ENCODE peak calls at places on chromosomes 5 and 9, in six cellular contexts. One of them, this sample, is unnamed.

GRCh38 chr9:73202992-73203391 is 51.3 kb downstream of the ANXA1 start:
- DNase-seq in heart left ventricle: no peak
- DNase-seq in left lung: no peak
- DNase-seq in tibial artery: no peak
- DNase-seq in CD8-positive, alpha-beta T cell: no peak
- DNase-seq in brain microvascular endothelial cell: no peak
- DNase-seq in this sample: no peak

GRCh38 chr5:63128018-63128417 is 549.4 kb downstream of the LRRC70 start:
- DNase-seq in brain microvascular endothelial cell: no peak
- DNase-seq in heart left ventricle: no peak
- DNase-seq in CD8-positive, alpha-beta T cell: no peak
- DNase-seq in left lung: no peak
- DNase-seq in tibial artery: no peak
- DNase-seq in this sample: no peak

GRCh38 chr5:142320851-142321560 is 3.8 kb downstream of the SPRY4 start:
- DNase-seq in left lung: no peak
- DNase-seq in CD8-positive, alpha-beta T cell: no peak
- DNase-seq in heart left ventricle: no peak
- DNase-seq in brain microvascular endothelial cell: no peak
- DNase-seq in tibial artery: no peak
- DNase-seq in this sample: no peak

GRCh38 chr5:167867281-167867680 is 424.2 kb upstream of the WWC1 start:
- DNase-seq in heart left ventricle: no peak
- DNase-seq in brain microvascular endothelial cell: no peak
- DNase-seq in left lung: no peak
- DNase-seq in tibial artery: no peak
- DNase-seq in CD8-positive, alpha-beta T cell: no peak
- DNase-seq in this sample: no peak

GRCh38 chr5:137838976-137839375 is 28.7 kb upstream of the MYOT start:
- DNase-seq in left lung: no peak
- DNase-seq in CD8-positive, alpha-beta T cell: no peak
- DNase-seq in tibial artery: no peak
- DNase-seq in brain microvascular endothelial cell: no peak
- DNase-seq in heart left ventricle: no peak
- DNase-seq in this sample: no peak

GRCh38 chr5:123181394-123181801 is 92.4 kb downstream of the PRDM6 start:
- DNase-seq in heart left ventricle: no peak
- DNase-seq in tibial artery: no peak
- DNase-seq in CD8-positive, alpha-beta T cell: no peak
- DNase-seq in left lung: no peak
- DNase-seq in brain microvascular endothelial cell: no peak
- DNase-seq in this sample: no peak

GRCh38 chr5:176714067-176714466 is 66.8 kb downstream of the TSPAN17 start:
- DNase-seq in brain microvascular endothelial cell: no peak
- DNase-seq in CD8-positive, alpha-beta T cell: no peak
- DNase-seq in heart left ventricle: no peak
- DNase-seq in tibial artery: no peak
- DNase-seq in left lung: no peak
- DNase-seq in this sample: no peak

GRCh38 chr5:179268399-179268952 is 76.8 kb downstream of the ADAMTS2 start:
- DNase-seq in brain microvascular endothelial cell: no peak
- DNase-seq in tibial artery: peak; percentile 21
- DNase-seq in CD8-positive, alpha-beta T cell: no peak
- DNase-seq in left lung: peak; percentile 61
- DNase-seq in heart left ventricle: no peak
- DNase-seq in this sample: no peak

GRCh38 chr5:128637031-128637430 is 99.0 kb upstream of the FBN2 start:
- DNase-seq in left lung: no peak
- DNase-seq in CD8-positive, alpha-beta T cell: no peak
- DNase-seq in heart left ventricle: no peak
- DNase-seq in brain microvascular endothelial cell: peak; percentile 72
- DNase-seq in tibial artery: no peak
- DNase-seq in this sample: no peak
- TF ChIP-seq CTCF in left lung: no peak
- TF ChIP-seq CTCF in CD8-positive, alpha-beta T cell: no peak
- TF ChIP-seq CTCF in heart left ventricle: no peak
- TF ChIP-seq CTCF in brain microvascular endothelial cell: peak; percentile 30
- TF ChIP-seq CTCF in tibial artery: no peak
- TF ChIP-seq CTCF in this sample: no peak

GRCh38 chr9:131367445-131367844 is 26.4 kb upstream of the PRRC2B start:
- DNase-seq in heart left ventricle: no peak
- DNase-seq in tibial artery: no peak
- DNase-seq in left lung: no peak
- DNase-seq in CD8-positive, alpha-beta T cell: no peak
- DNase-seq in brain microvascular endothelial cell: no peak
- DNase-seq in this sample: no peak
- H3K27me3 ChIP-seq in heart left ventricle: no peaks in the 10 kb centered on the region
- H3K27me3 ChIP-seq in tibial artery: no peaks in the 10 kb centered on the region
- H3K27me3 ChIP-seq in left lung: no peaks in the 10 kb centered on the region
- H3K27me3 ChIP-seq in CD8-positive, alpha-beta T cell: no peaks in the 10 kb centered on the region
- H3K27me3 ChIP-seq in brain microvascular endothelial cell: no peaks in the 10 kb centered on the region
- H3K27me3 ChIP-seq in this sample: no peaks in the 10 kb centered on the region

DNA sequence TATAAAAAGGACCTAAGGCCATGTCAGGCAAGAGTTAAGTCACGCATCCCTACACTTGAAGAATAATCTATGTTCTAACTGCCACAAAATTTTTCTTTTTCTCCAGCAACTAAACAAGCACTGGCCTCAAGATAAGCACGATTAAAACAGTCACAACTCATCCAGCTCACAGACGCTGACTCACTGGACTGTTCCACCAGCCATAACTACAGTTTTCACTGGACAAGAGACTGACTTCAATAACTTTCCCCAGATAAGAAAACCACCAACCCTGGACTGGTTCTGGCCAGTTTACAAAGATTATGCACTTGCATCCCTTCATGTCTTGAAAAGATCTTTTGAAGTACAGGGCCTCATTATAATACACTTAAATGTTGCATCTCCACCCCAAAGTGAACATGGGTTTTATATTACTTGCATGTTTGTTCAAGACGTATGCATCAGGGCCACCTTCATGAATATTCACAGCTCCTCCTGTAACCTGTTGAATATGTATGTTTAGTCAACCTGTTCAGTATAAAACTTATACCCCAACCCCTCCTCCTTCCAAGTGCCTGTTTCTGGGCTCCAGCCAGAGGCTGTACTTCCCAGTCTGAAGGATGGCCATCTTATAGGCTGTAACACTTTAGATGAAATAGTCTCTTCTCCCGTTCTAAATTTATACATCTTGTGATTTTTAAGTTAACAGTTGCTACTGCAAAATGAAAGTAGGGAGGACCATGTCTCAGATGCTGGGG is 129.3 kb upstream of the EPB41L4A start:
- DNase-seq in left lung: no peak
- DNase-seq in brain microvascular endothelial cell: peak; percentile 95
- DNase-seq in heart left ventricle: no peak
- DNase-seq in CD8-positive, alpha-beta T cell: no peak
- DNase-seq in tibial artery: no peak
- DNase-seq in this sample: no peak
- H3K27ac ChIP-seq in left lung: no peak overlapping the region
- H3K27ac ChIP-seq in brain microvascular endothelial cell: no peak overlapping the region
- H3K27ac ChIP-seq in heart left ventricle: no peak overlapping the region
- H3K27ac ChIP-seq in CD8-positive, alpha-beta T cell: no peak overlapping the region
- H3K27ac ChIP-seq in tibial artery: peak overlapping the region; percentile 35
- H3K27ac ChIP-seq in this sample: no peak overlapping the region

GRCh38 chr9:77897292-77897691 is 134.3 kb downstream of the GNAQ start:
- DNase-seq in left lung: peak; percentile 50
- DNase-seq in tibial artery: no peak
- DNase-seq in CD8-positive, alpha-beta T cell: no peak
- DNase-seq in heart left ventricle: no peak
- DNase-seq in brain microvascular endothelial cell: peak; percentile 6
- DNase-seq in this sample: no peak
- TF ChIP-seq CTCF in left lung: no peak
- TF ChIP-seq CTCF in tibial artery: no peak
- TF ChIP-seq CTCF in CD8-positive, alpha-beta T cell: no peak
- TF ChIP-seq CTCF in heart left ventricle: no peak
- TF ChIP-seq CTCF in brain microvascular endothelial cell: peak; percentile 55
- TF ChIP-seq CTCF in this sample: no peak

GRCh38 chr9:133687856-133688761 is 50.0 kb downstream of the SARDH start:
- DNase-seq in heart left ventricle: peak; percentile 11
- DNase-seq in CD8-positive, alpha-beta T cell: no peak
- DNase-seq in tibial artery: no peak
- DNase-seq in brain microvascular endothelial cell: no peak
- DNase-seq in left lung: peak; percentile 70
- DNase-seq in this sample: no peak

GRCh38 chr9:133689151-133689763 is 48.9 kb downstream of the SARDH start:
- DNase-seq in tibial artery: no peak
- DNase-seq in left lung: peak; percentile 41
- DNase-seq in CD8-positive, alpha-beta T cell: no peak
- DNase-seq in brain microvascular endothelial cell: no peak
- DNase-seq in heart left ventricle: peak; percentile 9
- DNase-seq in this sample: no peak

GRCh38 chr9:133691659-133692363 is 46.3 kb downstream of the SARDH start:
- DNase-seq in left lung: peak; percentile 47
- DNase-seq in heart left ventricle: peak; percentile 8
- DNase-seq in tibial artery: no peak
- DNase-seq in CD8-positive, alpha-beta T cell: no peak
- DNase-seq in brain microvascular endothelial cell: peak; percentile 58
- DNase-seq in this sample: no peak

GRCh38 chr9:133691191-133691590 is 47.0 kb downstream of the SARDH start:
- DNase-seq in left lung: peak; percentile 40
- DNase-seq in heart left ventricle: peak; percentile 9
- DNase-seq in CD8-positive, alpha-beta T cell: no peak
- DNase-seq in tibial artery: no peak
- DNase-seq in brain microvascular endothelial cell: no peak
- DNase-seq in this sample: no peak

DNA sequence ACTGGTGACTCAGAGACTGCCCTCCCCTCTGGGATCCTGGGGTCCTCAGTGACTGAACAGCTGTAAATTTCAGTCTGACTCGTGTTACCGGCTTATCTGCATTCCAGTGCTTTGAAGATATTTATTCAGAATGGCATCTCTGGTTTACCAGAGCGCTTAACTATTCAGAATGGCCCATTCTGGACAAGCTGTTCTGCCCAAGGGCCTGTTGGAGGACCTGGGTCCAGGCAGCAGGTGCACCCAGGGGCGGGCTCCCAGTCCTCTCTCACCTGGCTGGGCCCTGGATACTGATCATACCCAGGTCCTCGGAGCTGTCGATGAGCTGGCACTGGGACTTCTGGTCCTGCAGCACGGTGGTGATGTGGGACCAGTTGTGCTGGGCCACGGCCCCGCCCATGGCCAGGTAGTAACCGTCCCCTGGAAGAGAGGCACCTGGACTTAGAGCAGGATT is 48.0 kb downstream of the SARDH start:
- DNase-seq in tibial artery: no peak
- DNase-seq in brain microvascular endothelial cell: peak; percentile 37
- DNase-seq in left lung: peak; percentile 70
- DNase-seq in heart left ventricle: peak; percentile 13
- DNase-seq in CD8-positive, alpha-beta T cell: no peak
- DNase-seq in this sample: no peak
- H3K27me3 ChIP-seq in tibial artery: no peaks in the 10 kb centered on the region
- H3K27me3 ChIP-seq in brain microvascular endothelial cell: no peaks in the 10 kb centered on the region
- H3K27me3 ChIP-seq in left lung: no peaks in the 10 kb centered on the region
- H3K27me3 ChIP-seq in heart left ventricle: no peaks in the 10 kb centered on the region
- H3K27me3 ChIP-seq in CD8-positive, alpha-beta T cell: no peaks in the 10 kb centered on the region
- H3K27me3 ChIP-seq in this sample: no peaks in the 10 kb centered on the region

DNA sequence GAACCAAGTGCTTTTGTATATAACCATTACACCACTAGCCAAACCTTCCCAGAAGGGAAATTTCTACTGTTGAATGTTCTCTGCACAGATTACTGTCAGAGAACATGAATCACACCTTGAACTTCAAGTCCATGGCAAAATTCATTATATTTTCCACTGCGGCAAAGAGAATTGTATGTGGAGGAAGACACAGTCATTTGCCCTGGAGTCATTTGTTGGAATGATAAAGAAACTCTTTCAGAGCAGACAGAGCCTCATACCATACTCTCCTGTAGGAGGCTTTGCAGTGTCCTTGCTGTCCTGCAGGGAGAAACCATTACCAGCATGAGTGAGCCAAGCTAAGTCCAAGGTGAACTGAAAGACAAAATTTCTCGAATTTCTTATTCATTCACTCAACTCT is 369.0 kb downstream of the ARHGEF28 start:
- DNase-seq in brain microvascular endothelial cell: no peak
- DNase-seq in CD8-positive, alpha-beta T cell: no peak
- DNase-seq in heart left ventricle: no peak
- DNase-seq in left lung: no peak
- DNase-seq in tibial artery: no peak
- DNase-seq in this sample: no peak
- H3K27ac ChIP-seq in brain microvascular endothelial cell: no peak overlapping the region
- H3K27ac ChIP-seq in CD8-positive, alpha-beta T cell: no peak overlapping the region
- H3K27ac ChIP-seq in heart left ventricle: no peak overlapping the region
- H3K27ac ChIP-seq in left lung: no peak overlapping the region
- H3K27ac ChIP-seq in tibial artery: no peak overlapping the region
- H3K27ac ChIP-seq in this sample: no peak overlapping the region

DNA sequence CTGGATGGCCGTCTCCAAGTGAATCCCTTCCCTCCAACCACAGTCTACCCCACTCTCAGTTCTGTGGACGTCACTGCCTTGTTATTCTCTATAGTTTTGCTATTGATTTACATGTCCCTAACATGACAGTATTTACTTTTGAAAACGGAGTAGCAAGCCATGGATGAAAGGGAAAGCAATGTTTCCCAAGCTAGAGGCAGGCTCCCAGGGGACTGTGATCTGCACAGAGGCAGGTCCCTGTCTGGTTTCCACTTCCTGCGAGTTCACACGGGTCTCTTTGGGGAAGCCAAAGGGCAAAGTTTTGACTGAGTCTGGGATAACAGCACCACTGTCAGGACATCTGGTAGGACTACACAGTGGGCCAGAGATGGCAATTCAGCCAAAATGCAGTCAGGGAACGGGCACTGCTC is 12.7 kb downstream of the C9orf153 start:
- DNase-seq in heart left ventricle: peak; percentile 76
- DNase-seq in CD8-positive, alpha-beta T cell: no peak
- DNase-seq in left lung: no peak
- DNase-seq in brain microvascular endothelial cell: peak; percentile 41
- DNase-seq in tibial artery: no peak
- DNase-seq in this sample: no peak
- TF ChIP-seq CTCF in heart left ventricle: peak; percentile 19
- TF ChIP-seq CTCF in CD8-positive, alpha-beta T cell: no peak
- TF ChIP-seq CTCF in left lung: no peak
- TF ChIP-seq CTCF in brain microvascular endothelial cell: peak; percentile 34
- TF ChIP-seq CTCF in tibial artery: no peak
- TF ChIP-seq CTCF in this sample: no peak